ENCODE peak calls at places on chromosome 10, in four cellular contexts. M is stimulated activated naive CD8-positive, alpha-beta T cell treated with anti-CD3 and anti-CD28 coated beads, Interleukin-15, Interleukin-2, amounts not matched to agents 100 U/mL and 50 U/mL, for 24 hours; U is HT1080; G is GM20000. P is an unnamed sample.

GRCh38 chr10:28805390-28805789 is 128.1 kb downstream of the BAMBI start:
- DNase-seq in U (no peak), M (no peak), G (no peak), P (no peak)

GRCh38 chr10:130801784-130802183 is 509.7 kb downstream of the TCERG1L start:
- DNase-seq in G (no peak), U (no peak), M (no peak), P (no peak)

GRCh38 chr10:35259769-35260397 is 76.4 kb upstream of the CCNY start:
- DNase-seq in G (no peak), M (no peak), U (peak), P (peak)

GRCh38 chr10:115092555-115093285 is 445 bp upstream of the ATRNL1 start:
- DNase-seq in U (peak), M (peak), G (peak), P (peak)

GRCh38 chr10:44998146-44998631 is 2.5 kb upstream of the ZNF22 start:
- DNase-seq in G (no peak), M (no peak), U (peak), P (no peak)

GRCh38 chr10:99560277-99561126 is 27.8 kb downstream of the NKX2-3 start:
- DNase-seq in G (peak), U (peak), M (peak), P (peak)

GRCh38 chr10:191703-192518 is 56.7 kb downstream of the ZMYND11 start:
- DNase-seq in M (no peak), G (no peak), U (no peak), P (no peak)

GRCh38 chr10:110010076-110011069 is 2.6 kb downstream of the ADD3 start:
- DNase-seq in G (peak), M (no peak), U (peak), P (peak)

GRCh38 chr10:101895781-101896180 is 52.2 kb upstream of the KCNIP2 start:
- DNase-seq in U (no peak), G (no peak), M (no peak), P (peak)

GRCh38 chr10:74011016-74011415 is 13.1 kb downstream of the VCL start:
- DNase-seq in U (no peak), G (no peak), M (no peak), P (no peak)

GRCh38 chr10:12835709-12836108 is 165.8 kb downstream of the CCDC3 start:
- DNase-seq in U (peak), M (no peak), G (no peak), P (no peak)

GRCh38 chr10:132880148-132880981 is 62.0 kb downstream of the CFAP46 start:
- DNase-seq in M (no peak), U (no peak), G (no peak), P (no peak)

GRCh38 chr10:133151528-133151927 is 8.5 kb upstream of the KNDC1 start:
- DNase-seq in G (no peak), M (no peak), U (no peak), P (no peak)

GRCh38 chr10:74925716-74926115 is 99.3 kb downstream of the KAT6B start:
- DNase-seq in M (no peak), U (no peak), G (no peak), P (no peak)

GRCh38 chr10:102131286-102132170 is 1.3 kb upstream of the PPRC1 start:
- DNase-seq in U (peak), G (no peak), M (no peak), P (no peak)

GRCh38 chr10:80924063-80924952 is 386.6 kb downstream of the SH2D4B start:
- DNase-seq in M (peak), U (peak), G (peak), P (peak)

GRCh38 chr10:12795318-12795717 is 206.2 kb downstream of the CCDC3 start:
- DNase-seq in M (no peak), G (no peak), U (no peak), P (no peak)

GRCh38 chr10:77846718-77847311 is 79.7 kb downstream of the DLG5 start:
- DNase-seq in M (peak), G (peak), U (peak), P (peak)

GRCh38 chr10:68406111-68406814 is 814 bp downstream of the RUFY2 start:
- DNase-seq in U (peak), G (peak), M (peak), P (peak)

GRCh38 chr10:121405096-121405495 is 193.1 kb downstream of the FGFR2 start:
- DNase-seq in U (no peak), M (no peak), G (no peak), P (no peak)

GRCh38 chr10:113445736-113446135 is 107.1 kb upstream of the HABP2 start:
- DNase-seq in G (no peak), M (no peak), U (no peak), P (no peak)